ENCODE peak calls at places on chromosomes 13 and 19, in six cellular contexts. G is myocyte, A is tibial artery, J is cardiac septum, T is tibial nerve, R is NCI-H1092 treated with DMSO at 0.1 percent for 48 hours. C is an unnamed sample.

GRCh38 chr19:4878491-4878968 is 11.1 kb upstream of the PLIN3 start:
- DNase-seq in A (no peak), T (no peak), G (peak), J (no peak), R (no peak), C (no peak)

GRCh38 chr19:39390460-39390758 is 497 bp downstream of the PAF1 start:
- DNase-seq in G (no peak), R (no peak), T (no peak), A (peak), J (no peak), C (no peak)

GRCh38 chr13:32134241-32134801 is 102.7 kb downstream of the FRY start:
- DNase-seq in R (no peak), T (no peak), A (no peak), J (no peak), G (no peak), C (no peak)

GRCh38 chr13:43865892-43866291 is 13.6 kb downstream of the CCDC122 start:
- DNase-seq in T (no peak), J (no peak), A (no peak), R (no peak), G (peak), C (no peak)

GRCh38 chr19:6765738-6766356 is 1.4 kb downstream of the SH2D3A start:
- DNase-seq in J (no peak), A (no peak), G (no peak), R (no peak), T (no peak), C (no peak)

GRCh38 chr19:42207767-42208259 is 9.7 kb downstream of the DEDD2 start:
- DNase-seq in J (no peak), G (peak), A (no peak), T (no peak), R (no peak), C (peak)

GRCh38 chr13:26965976-26966375 is 205.4 kb upstream of the GPR12 start:
- DNase-seq in J (no peak), G (peak), R (peak), A (no peak), T (no peak), C (no peak)

GRCh38 chr19:15245370-15246197 is 13.3 kb upstream of the EPHX3 start:
- DNase-seq in T (no peak), G (no peak), J (no peak), A (no peak), R (no peak), C (no peak)

GRCh38 chr19:14409157-14410053 is 9.7 kb downstream of the DDX39A start:
- DNase-seq in T (no peak), G (no peak), A (no peak), R (no peak), J (no peak), C (no peak)

GRCh38 chr13:69793803-69794453 is 313.7 kb upstream of the ATXN8OS start:
- DNase-seq in G (no peak), J (no peak), T (no peak), R (no peak), A (no peak), C (no peak)

GRCh38 chr13:94169783-94170513 is 309.5 kb downstream of the DCT start:
- DNase-seq in G (no peak), R (no peak), A (peak), J (no peak), T (no peak), C (no peak)

GRCh38 chr19:58181902-58182576 is 822 bp upstream of the ZNF274 start:
- DNase-seq in R (peak), T (no peak), J (no peak), A (no peak), G (peak), C (peak)

GRCh38 chr13:78595458-78595818 is 7.9 kb downstream of the POU4F1 start:
- DNase-seq in R (peak), A (no peak), G (no peak), T (no peak), J (no peak), C (no peak)

GRCh38 chr13:113084943-113085540 is 20.5 kb upstream of the F7 start:
- DNase-seq in T (no peak), R (no peak), A (no peak), J (no peak), G (no peak), C (no peak)

GRCh38 chr13:39910041-39910440 is 254.6 kb downstream of the COG6 start:
- DNase-seq in T (no peak), A (no peak), G (no peak), J (no peak), R (no peak), C (no peak)

C was measured in K562.